ENCODE peak calls at places on chromosome 2, in nine cellular contexts. One of them, this sample, is unnamed.

GRCh38 chr2:213067888-213068287 is 83.5 kb downstream of the IKZF2 start:
- DNase-seq in K562: no peak
- DNase-seq in heart left ventricle: no peak
- DNase-seq in GM23338: no peak
- DNase-seq in left ventricle myocardium inferior: no peak
- DNase-seq in mammary epithelial cell: peak
- DNase-seq in A549: no peak
- DNase-seq in upper lobe of left lung: no peak
- DNase-seq in PC-3: peak
- DNase-seq in this sample: peak

GRCh38 chr2:65576861-65577601 is 144.6 kb upstream of the SPRED2 start:
- DNase-seq in A549: peak
- DNase-seq in GM23338: peak
- DNase-seq in K562: peak
- DNase-seq in PC-3: peak
- DNase-seq in mammary epithelial cell: peak
- DNase-seq in heart left ventricle: no peak
- DNase-seq in left ventricle myocardium inferior: no peak
- DNase-seq in upper lobe of left lung: no peak
- DNase-seq in this sample: peak

GRCh38 chr2:74474899-74475298 is 2.4 kb upstream of the MRPL53 start:
- DNase-seq in mammary epithelial cell: no peak
- DNase-seq in upper lobe of left lung: no peak
- DNase-seq in K562: peak
- DNase-seq in A549: no peak
- DNase-seq in GM23338: peak
- DNase-seq in PC-3: no peak
- DNase-seq in heart left ventricle: no peak
- DNase-seq in left ventricle myocardium inferior: no peak
- DNase-seq in this sample: no peak

GRCh38 chr2:239596298-239596697 is 195.5 kb upstream of the HDAC4 start:
- DNase-seq in upper lobe of left lung: no peak
- DNase-seq in left ventricle myocardium inferior: no peak
- DNase-seq in A549: no peak
- DNase-seq in PC-3: no peak
- DNase-seq in GM23338: no peak
- DNase-seq in K562: no peak
- DNase-seq in mammary epithelial cell: no peak
- DNase-seq in heart left ventricle: no peak
- DNase-seq in this sample: no peak

GRCh38 chr2:221095381-221095780 is 476.7 kb downstream of the EPHA4 start:
- DNase-seq in GM23338: no peak
- DNase-seq in heart left ventricle: no peak
- DNase-seq in mammary epithelial cell: no peak
- DNase-seq in upper lobe of left lung: no peak
- DNase-seq in A549: no peak
- DNase-seq in K562: no peak
- DNase-seq in PC-3: no peak
- DNase-seq in left ventricle myocardium inferior: no peak
- DNase-seq in this sample: no peak

GRCh38 chr2:181153886-181154285 is 173.5 kb downstream of the UBE2E3 start:
- DNase-seq in left ventricle myocardium inferior: no peak
- DNase-seq in PC-3: no peak
- DNase-seq in heart left ventricle: no peak
- DNase-seq in upper lobe of left lung: no peak
- DNase-seq in K562: no peak
- DNase-seq in GM23338: no peak
- DNase-seq in A549: no peak
- DNase-seq in mammary epithelial cell: no peak
- DNase-seq in this sample: no peak

GRCh38 chr2:197893403-197894177 is 89.2 kb downstream of the PLCL1 start:
- DNase-seq in K562: no peak
- DNase-seq in GM23338: no peak
- DNase-seq in PC-3: no peak
- DNase-seq in upper lobe of left lung: no peak
- DNase-seq in heart left ventricle: peak
- DNase-seq in mammary epithelial cell: no peak
- DNase-seq in left ventricle myocardium inferior: peak
- DNase-seq in A549: no peak
- DNase-seq in this sample: no peak

GRCh38 chr2:138641277-138641676 is 138.9 kb downstream of the NXPH2 start:
- DNase-seq in left ventricle myocardium inferior: no peak
- DNase-seq in PC-3: no peak
- DNase-seq in mammary epithelial cell: peak
- DNase-seq in A549: no peak
- DNase-seq in upper lobe of left lung: no peak
- DNase-seq in heart left ventricle: no peak
- DNase-seq in GM23338: no peak
- DNase-seq in K562: no peak
- DNase-seq in this sample: no peak

GRCh38 chr2:222615320-222615719 is 40.6 kb downstream of the FARSB start:
- DNase-seq in PC-3: no peak
- DNase-seq in mammary epithelial cell: no peak
- DNase-seq in left ventricle myocardium inferior: no peak
- DNase-seq in K562: no peak
- DNase-seq in heart left ventricle: no peak
- DNase-seq in upper lobe of left lung: no peak
- DNase-seq in GM23338: no peak
- DNase-seq in A549: no peak
- DNase-seq in this sample: no peak

GRCh38 chr2:205716126-205716525 is 33.8 kb downstream of the NRP2 start:
- DNase-seq in heart left ventricle: no peak
- DNase-seq in K562: peak
- DNase-seq in left ventricle myocardium inferior: no peak
- DNase-seq in mammary epithelial cell: no peak
- DNase-seq in upper lobe of left lung: no peak
- DNase-seq in A549: peak
- DNase-seq in GM23338: peak
- DNase-seq in PC-3: no peak
- DNase-seq in this sample: no peak

GRCh38 chr2:23312996-23313606 is 71.9 kb upstream of the KLHL29 start:
- DNase-seq in left ventricle myocardium inferior: no peak
- DNase-seq in heart left ventricle: no peak
- DNase-seq in A549: peak
- DNase-seq in GM23338: peak
- DNase-seq in PC-3: peak
- DNase-seq in upper lobe of left lung: peak
- DNase-seq in K562: peak
- DNase-seq in mammary epithelial cell: no peak
- DNase-seq in this sample: no peak

GRCh38 chr2:161134547-161135518 is 25.4 kb upstream of the TANK start:
- DNase-seq in A549: no peak
- DNase-seq in PC-3: peak
- DNase-seq in left ventricle myocardium inferior: peak
- DNase-seq in K562: no peak
- DNase-seq in mammary epithelial cell: no peak
- DNase-seq in heart left ventricle: no peak
- DNase-seq in upper lobe of left lung: no peak
- DNase-seq in GM23338: peak
- DNase-seq in this sample: no peak

GRCh38 chr2:231110551-231110950 is 14.3 kb downstream of the HTR2B start:
- DNase-seq in upper lobe of left lung: no peak
- DNase-seq in mammary epithelial cell: no peak
- DNase-seq in GM23338: no peak
- DNase-seq in PC-3: peak
- DNase-seq in K562: no peak
- DNase-seq in left ventricle myocardium inferior: no peak
- DNase-seq in heart left ventricle: no peak
- DNase-seq in A549: no peak
- DNase-seq in this sample: peak

GRCh38 chr2:171655584-171655983 is 31.7 kb upstream of the DYNC1I2 start:
- DNase-seq in GM23338: no peak
- DNase-seq in mammary epithelial cell: no peak
- DNase-seq in heart left ventricle: no peak
- DNase-seq in PC-3: no peak
- DNase-seq in K562: no peak
- DNase-seq in upper lobe of left lung: no peak
- DNase-seq in A549: no peak
- DNase-seq in left ventricle myocardium inferior: no peak
- DNase-seq in this sample: no peak

GRCh38 chr2:203565076-203565475 is 30.0 kb upstream of the RAPH1 start:
- DNase-seq in mammary epithelial cell: no peak
- DNase-seq in K562: no peak
- DNase-seq in upper lobe of left lung: no peak
- DNase-seq in A549: no peak
- DNase-seq in GM23338: no peak
- DNase-seq in heart left ventricle: no peak
- DNase-seq in left ventricle myocardium inferior: no peak
- DNase-seq in PC-3: no peak
- DNase-seq in this sample: no peak

GRCh38 chr2:24507511-24507910 is 16.5 kb downstream of the NCOA1 start:
- DNase-seq in heart left ventricle: no peak
- DNase-seq in PC-3: no peak
- DNase-seq in GM23338: no peak
- DNase-seq in mammary epithelial cell: no peak
- DNase-seq in upper lobe of left lung: no peak
- DNase-seq in left ventricle myocardium inferior: no peak
- DNase-seq in A549: no peak
- DNase-seq in K562: no peak
- DNase-seq in this sample: no peak

GRCh38 chr2:20728114-20728758 is 61.3 kb downstream of the GDF7 start:
- DNase-seq in K562: no peak
- DNase-seq in left ventricle myocardium inferior: no peak
- DNase-seq in heart left ventricle: no peak
- DNase-seq in upper lobe of left lung: no peak
- DNase-seq in A549: no peak
- DNase-seq in GM23338: no peak
- DNase-seq in PC-3: no peak
- DNase-seq in mammary epithelial cell: peak
- DNase-seq in this sample: no peak
- H3K27ac ChIP-seq in K562: no peak
- H3K27ac ChIP-seq in left ventricle myocardium inferior: no peak
- H3K27ac ChIP-seq in heart left ventricle: peak
- H3K27ac ChIP-seq in upper lobe of left lung: no peak
- H3K27ac ChIP-seq in A549: peak
- H3K27ac ChIP-seq in GM23338: no peak
- H3K27ac ChIP-seq in PC-3: no peak
- H3K27ac ChIP-seq in mammary epithelial cell: no peak
- H3K27ac ChIP-seq in this sample: no peak

GRCh38 chr2:43130548-43130875 is 95.9 kb downstream of the ZFP36L2 start:
- DNase-seq in heart left ventricle: no peak
- DNase-seq in PC-3: no peak
- DNase-seq in GM23338: no peak
- DNase-seq in mammary epithelial cell: no peak
- DNase-seq in K562: no peak
- DNase-seq in A549: no peak
- DNase-seq in left ventricle myocardium inferior: no peak
- DNase-seq in upper lobe of left lung: no peak
- DNase-seq in this sample: no peak

GRCh38 chr2:43131890-43132522 is 94.4 kb downstream of the ZFP36L2 start:
- DNase-seq in GM23338: no peak
- DNase-seq in mammary epithelial cell: peak
- DNase-seq in left ventricle myocardium inferior: no peak
- DNase-seq in PC-3: peak
- DNase-seq in heart left ventricle: no peak
- DNase-seq in K562: no peak
- DNase-seq in upper lobe of left lung: no peak
- DNase-seq in A549: no peak
- DNase-seq in this sample: no peak

GRCh38 chr2:43132523-43133301 is 93.7 kb downstream of the ZFP36L2 start:
- DNase-seq in K562: no peak
- DNase-seq in upper lobe of left lung: peak
- DNase-seq in left ventricle myocardium inferior: no peak
- DNase-seq in heart left ventricle: no peak
- DNase-seq in A549: no peak
- DNase-seq in GM23338: no peak
- DNase-seq in mammary epithelial cell: no peak
- DNase-seq in PC-3: no peak
- DNase-seq in this sample: no peak

GRCh38 chr2:43129676-43130547 is 96.5 kb downstream of the ZFP36L2 start:
- DNase-seq in mammary epithelial cell: no peak
- DNase-seq in PC-3: no peak
- DNase-seq in GM23338: no peak
- DNase-seq in heart left ventricle: peak
- DNase-seq in K562: no peak
- DNase-seq in upper lobe of left lung: peak
- DNase-seq in left ventricle myocardium inferior: peak
- DNase-seq in A549: no peak
- DNase-seq in this sample: no peak

DNA sequence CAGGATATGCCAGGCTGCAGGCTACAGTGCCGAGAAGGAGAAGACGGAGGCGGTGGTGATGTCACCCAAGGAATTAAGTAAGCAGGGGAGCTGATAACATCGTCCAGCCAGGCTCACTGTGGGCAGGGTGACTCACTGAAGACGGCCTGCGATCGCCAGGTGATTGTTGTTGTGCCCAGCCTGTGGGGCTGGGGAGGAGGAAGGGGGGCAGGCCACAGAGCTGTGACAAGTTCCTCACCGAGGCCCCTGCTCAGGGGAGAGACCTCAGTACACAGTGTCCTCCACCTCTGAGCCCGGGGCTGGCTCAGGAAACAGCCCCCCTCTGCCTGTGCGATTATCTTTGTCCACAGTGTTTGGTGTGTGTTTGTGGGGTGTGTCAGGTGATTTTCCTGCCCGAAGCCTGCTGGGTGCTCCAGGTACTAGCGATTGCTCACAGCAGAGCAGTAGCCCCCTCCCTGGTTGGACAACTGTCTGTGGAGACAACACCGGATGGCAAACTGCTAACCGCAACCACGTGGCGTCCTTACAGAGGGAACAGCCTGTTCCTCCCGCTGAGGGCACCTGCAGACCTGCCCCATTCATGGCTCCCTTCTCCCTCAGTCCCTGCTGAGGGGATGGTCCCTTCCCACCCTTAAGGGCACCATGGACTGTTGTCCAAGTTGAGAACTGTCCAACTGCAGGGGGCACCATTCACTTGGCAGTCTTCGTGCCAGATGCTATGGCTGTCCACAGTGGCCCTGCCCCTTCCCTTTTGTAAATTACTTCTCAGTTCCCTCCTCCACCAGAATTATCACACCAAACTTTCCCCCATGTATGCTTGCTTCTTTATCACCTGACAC is 95.1 kb downstream of the ZFP36L2 start:
- DNase-seq in left ventricle myocardium inferior: peak
- DNase-seq in A549: peak
- DNase-seq in PC-3: peak
- DNase-seq in K562: peak
- DNase-seq in upper lobe of left lung: no peak
- DNase-seq in mammary epithelial cell: peak
- DNase-seq in GM23338: peak
- DNase-seq in heart left ventricle: peak
- DNase-seq in this sample: peak
- H3K27ac ChIP-seq in left ventricle myocardium inferior: peak
- H3K27ac ChIP-seq in A549: peak
- H3K27ac ChIP-seq in PC-3: peak
- H3K27ac ChIP-seq in K562: peak
- H3K27ac ChIP-seq in upper lobe of left lung: peak
- H3K27ac ChIP-seq in mammary epithelial cell: peak
- H3K27ac ChIP-seq in GM23338: no peak
- H3K27ac ChIP-seq in heart left ventricle: peak
- H3K27ac ChIP-seq in this sample: no peak

GRCh38 chr2:20574423-20574911 is 76.4 kb downstream of the HS1BP3 start:
- DNase-seq in heart left ventricle: peak
- DNase-seq in PC-3: no peak
- DNase-seq in A549: no peak
- DNase-seq in mammary epithelial cell: no peak
- DNase-seq in upper lobe of left lung: no peak
- DNase-seq in left ventricle myocardium inferior: no peak
- DNase-seq in GM23338: no peak
- DNase-seq in K562: no peak
- DNase-seq in this sample: no peak
- H3K27ac ChIP-seq in heart left ventricle: peak
- H3K27ac ChIP-seq in PC-3: no peak
- H3K27ac ChIP-seq in A549: peak
- H3K27ac ChIP-seq in mammary epithelial cell: no peak
- H3K27ac ChIP-seq in upper lobe of left lung: peak
- H3K27ac ChIP-seq in left ventricle myocardium inferior: peak
- H3K27ac ChIP-seq in GM23338: no peak
- H3K27ac ChIP-seq in K562: no peak
- H3K27ac ChIP-seq in this sample: no peak

GRCh38 chr2:150280255-150280654 is 207.2 kb downstream of the RND3 start:
- DNase-seq in K562: no peak
- DNase-seq in PC-3: no peak
- DNase-seq in A549: no peak
- DNase-seq in heart left ventricle: peak
- DNase-seq in left ventricle myocardium inferior: no peak
- DNase-seq in upper lobe of left lung: no peak
- DNase-seq in GM23338: no peak
- DNase-seq in mammary epithelial cell: peak
- DNase-seq in this sample: peak
- H3K27ac ChIP-seq in K562: no peak
- H3K27ac ChIP-seq in PC-3: no peak
- H3K27ac ChIP-seq in A549: no peak
- H3K27ac ChIP-seq in heart left ventricle: peak
- H3K27ac ChIP-seq in left ventricle myocardium inferior: peak
- H3K27ac ChIP-seq in upper lobe of left lung: no peak
- H3K27ac ChIP-seq in GM23338: no peak
- H3K27ac ChIP-seq in mammary epithelial cell: no peak
- H3K27ac ChIP-seq in this sample: peak